ENCODE peak calls at places on chromosomes 7 and 10, in seven cellular contexts. K, M, D, X, C, I and H are unnamed samples.

GRCh38 chr10:43079823-43080222 is 3.0 kb downstream of the RET start:
- DNase-seq in K (no peak), M (no peak), D (no peak), X (no peak), C (no peak), I (no peak), H (no peak)

GRCh38 chr7:71173955-71174354 is 42.0 kb downstream of the GALNT17 start:
- DNase-seq in K (no peak), M (no peak), D (no peak), X (no peak), C (no peak), I (no peak), H (no peak)

GRCh38 chr10:132951926-132952325 is 9.6 kb upstream of the CFAP46 start:
- DNase-seq in K (no peak), M (no peak), D (no peak), X (no peak), C (no peak), I (no peak), H (no peak)

GRCh38 chr10:104483582-104483981 is 129.9 kb downstream of the CFAP58 start:
- DNase-seq in K (no peak), M (no peak), D (no peak), X (no peak), C (no peak), I (no peak), H (no peak)

GRCh38 chr10:95246582-95247051 is 44.2 kb downstream of the PDLIM1 start:
- DNase-seq in K (no peak), M (peak; percentile 88), D (peak; percentile 48), X (no peak), C (peak; percentile 64), I (peak; percentile 90), H (peak; percentile 84)

GRCh38 chr7:4416436-4417092 is 265.5 kb upstream of the FOXK1 start:
- DNase-seq in K (no peak), M (no peak), D (no peak), X (no peak), C (no peak), I (peak; percentile 18), H (no peak)

GRCh38 chr7:98133621-98134266 is 27.1 kb downstream of the LMTK2 start:
- DNase-seq in K (no peak), M (peak; percentile 71), D (no peak), X (no peak), C (no peak), I (no peak), H (peak; percentile 60)

GRCh38 chr10:72248477-72249151 is 25.1 kb upstream of the DDIT4 start:
- DNase-seq in K (peak; percentile 75), M (no peak), D (peak; percentile 51), X (no peak), C (peak; percentile 46), I (peak; percentile 87), H (no peak)

GRCh38 chr10:133476641-133476990 is 22.9 kb downstream of the SCART1 start:
- DNase-seq in K (no peak), M (no peak), D (no peak), X (no peak), C (no peak), I (no peak), H (no peak)

GRCh38 chr7:133789951-133790350 is 337.2 kb upstream of the LRGUK start:
- DNase-seq in K (peak; percentile 19), M (peak; percentile 53), D (no peak), X (no peak), C (no peak), I (no peak), H (peak; percentile 42)

GRCh38 chr7:158999496-158999895 is 143.1 kb downstream of the DYNC2I1 start:
- DNase-seq in K (no peak), M (no peak), D (no peak), X (no peak), C (no peak), I (no peak), H (no peak)

GRCh38 chr7:143248781-143249354 is 14.4 kb upstream of the GSTK1 start:
- DNase-seq in K (no peak), M (peak; percentile 20), D (no peak), X (no peak), C (no peak), I (peak; percentile 51), H (peak; percentile 73)

GRCh38 chr10:128124813-128125403 is 1.3 kb downstream of the MKI67 start:
- DNase-seq in K (no peak), M (peak; percentile 53), D (no peak), X (no peak), C (no peak), I (no peak), H (peak; percentile 26)

GRCh38 chr7:30369879-30370278 is 85.5 kb downstream of the ZNRF2 start:
- DNase-seq in K (no peak), M (no peak), D (no peak), X (no peak), C (no peak), I (no peak), H (no peak)

GRCh38 chr10:97726636-97727178 is 10.2 kb upstream of the ZFYVE27 start:
- DNase-seq in K (peak; percentile 76), M (peak; percentile 74), D (no peak), X (no peak), C (no peak), I (peak; percentile 86), H (peak; percentile 32)

GRCh38 chr7:128687131-128687530 is 15.0 kb downstream of the GARIN1A start:
- DNase-seq in K (no peak), M (no peak), D (no peak), X (no peak), C (no peak), I (no peak), H (no peak)